ENCODE peak calls at places on chromosomes 4 and X, in nine cellular contexts. K, H, Z, F, U, B, E, R and N are unnamed samples.

GRCh38 chr4:37478151-37478550 is 208.0 kb downstream of the RELL1 start:
- DNase-seq in K (no peak), H (no peak), Z (no peak), F (no peak), U (no peak), B (no peak), E (no peak), R (no peak), N (no peak)

GRCh38 chr4:182745268-182745667 is 171.9 kb downstream of the DCTD start:
- DNase-seq in K (peak), H (no peak), Z (no peak), F (no peak), U (no peak), B (no peak), E (no peak), R (no peak), N (no peak)

GRCh38 chrX:50180073-50180940 is 20.5 kb downstream of the AKAP4 start:
- DNase-seq in K (no peak), H (no peak), Z (no peak), F (no peak), U (no peak), B (peak), E (no peak), R (no peak), N (no peak)

GRCh38 chr4:20203508-20203907 is 48.2 kb upstream of the SLIT2 start:
- DNase-seq in K (no peak), H (no peak), Z (no peak), F (no peak), U (no peak), B (no peak), E (no peak), R (no peak), N (peak)

GRCh38 chrX:39665830-39666518 is 431.8 kb downstream of the BCOR start:
- DNase-seq in K (peak), H (no peak), Z (no peak), F (no peak), U (no peak), B (no peak), E (no peak), R (no peak), N (no peak)

GRCh38 chr4:138790993-138791392 is 224.6 kb upstream of the NOCT start:
- DNase-seq in K (no peak), H (no peak), Z (no peak), F (no peak), U (no peak), B (no peak), E (no peak), R (no peak), N (no peak)

GRCh38 chr4:117811731-117812130 is 222.6 kb upstream of the NDST3 start:
- DNase-seq in K (no peak), H (no peak), Z (no peak), F (no peak), U (no peak), B (no peak), E (no peak), R (no peak), N (no peak)

GRCh38 chr4:109334596-109335105 is 32.2 kb upstream of the COL25A1 start:
- DNase-seq in K (no peak), H (no peak), Z (no peak), F (no peak), U (no peak), B (no peak), E (no peak), R (no peak), N (no peak)

GRCh38 chr4:59094505-59094904 is 1984.3 kb upstream of the IGFBP7 start:
- DNase-seq in K (no peak), H (no peak), Z (no peak), F (no peak), U (no peak), B (peak), E (no peak), R (no peak), N (no peak)